ENCODE peak calls at places on chromosomes 4 and X, in nine cellular contexts. One of them, this sample, is unnamed.

GRCh38 chrX:27966955-27967354 is 14.3 kb downstream of the DCAF8L1 start:
- DNase-seq in small intestine: peak; percentile 40
- DNase-seq in activated naive CD8-positive, alpha-beta T cell treated with anti-CD3 and anti-CD28 coated beads, Interleukin-2, amount 50 U/mL, for 16 hours: no peak
- DNase-seq in GM03348: no peak
- DNase-seq in stimulated activated CD4-positive, alpha-beta T cell treated with anti-CD3 and anti-CD28 coated beads, Interleukin-4, amount 100 ng/mL, for 24 hours: no peak
- DNase-seq in stimulated activated CD8-positive, alpha-beta memory T cell treated with anti-CD3 and anti-CD28 coated beads, Interleukin-7, amount 100 ng/mL, for 1 hour: no peak
- DNase-seq in foreskin fibroblast: peak; percentile 11
- DNase-seq in activated CD4-positive, alpha-beta T cell treated with anti-CD3 and anti-CD28 coated beads, Interleukin-2, amount 50 U/mL, for 1 hour: no peak
- DNase-seq in breast epithelium: no peak
- DNase-seq in this sample: peak; percentile 21

GRCh38 chr4:177052211-177052725 is 257.4 kb upstream of the NEIL3 start:
- DNase-seq in activated naive CD8-positive, alpha-beta T cell treated with anti-CD3 and anti-CD28 coated beads, Interleukin-2, amount 50 U/mL, for 16 hours: no peak
- DNase-seq in small intestine: no peak
- DNase-seq in stimulated activated CD4-positive, alpha-beta T cell treated with anti-CD3 and anti-CD28 coated beads, Interleukin-4, amount 100 ng/mL, for 24 hours: no peak
- DNase-seq in stimulated activated CD8-positive, alpha-beta memory T cell treated with anti-CD3 and anti-CD28 coated beads, Interleukin-7, amount 100 ng/mL, for 1 hour: no peak
- DNase-seq in breast epithelium: no peak
- DNase-seq in GM03348: no peak
- DNase-seq in activated CD4-positive, alpha-beta T cell treated with anti-CD3 and anti-CD28 coated beads, Interleukin-2, amount 50 U/mL, for 1 hour: no peak
- DNase-seq in foreskin fibroblast: no peak
- DNase-seq in this sample: no peak

GRCh38 chrX:119273807-119274192 is 37.7 kb downstream of the PGRMC1 start:
- DNase-seq in foreskin fibroblast: no peak
- DNase-seq in small intestine: no peak
- DNase-seq in breast epithelium: no peak
- DNase-seq in GM03348: no peak
- DNase-seq in activated CD4-positive, alpha-beta T cell treated with anti-CD3 and anti-CD28 coated beads, Interleukin-2, amount 50 U/mL, for 1 hour: no peak
- DNase-seq in stimulated activated CD8-positive, alpha-beta memory T cell treated with anti-CD3 and anti-CD28 coated beads, Interleukin-7, amount 100 ng/mL, for 1 hour: no peak
- DNase-seq in stimulated activated CD4-positive, alpha-beta T cell treated with anti-CD3 and anti-CD28 coated beads, Interleukin-4, amount 100 ng/mL, for 24 hours: no peak
- DNase-seq in activated naive CD8-positive, alpha-beta T cell treated with anti-CD3 and anti-CD28 coated beads, Interleukin-2, amount 50 U/mL, for 16 hours: no peak
- DNase-seq in this sample: no peak

GRCh38 chr4:4328206-4328605 is 38.2 kb downstream of the ZBTB49 start:
- DNase-seq in stimulated activated CD4-positive, alpha-beta T cell treated with anti-CD3 and anti-CD28 coated beads, Interleukin-4, amount 100 ng/mL, for 24 hours: no peak
- DNase-seq in GM03348: no peak
- DNase-seq in activated CD4-positive, alpha-beta T cell treated with anti-CD3 and anti-CD28 coated beads, Interleukin-2, amount 50 U/mL, for 1 hour: no peak
- DNase-seq in foreskin fibroblast: no peak
- DNase-seq in activated naive CD8-positive, alpha-beta T cell treated with anti-CD3 and anti-CD28 coated beads, Interleukin-2, amount 50 U/mL, for 16 hours: no peak
- DNase-seq in breast epithelium: no peak
- DNase-seq in small intestine: no peak
- DNase-seq in stimulated activated CD8-positive, alpha-beta memory T cell treated with anti-CD3 and anti-CD28 coated beads, Interleukin-7, amount 100 ng/mL, for 1 hour: no peak
- DNase-seq in this sample: no peak

GRCh38 chr4:41977709-41978108 is 3.8 kb upstream of the DCAF4L1 start:
- DNase-seq in stimulated activated CD4-positive, alpha-beta T cell treated with anti-CD3 and anti-CD28 coated beads, Interleukin-4, amount 100 ng/mL, for 24 hours: no peak
- DNase-seq in breast epithelium: no peak
- DNase-seq in GM03348: no peak
- DNase-seq in foreskin fibroblast: peak; percentile 61
- DNase-seq in activated CD4-positive, alpha-beta T cell treated with anti-CD3 and anti-CD28 coated beads, Interleukin-2, amount 50 U/mL, for 1 hour: no peak
- DNase-seq in activated naive CD8-positive, alpha-beta T cell treated with anti-CD3 and anti-CD28 coated beads, Interleukin-2, amount 50 U/mL, for 16 hours: no peak
- DNase-seq in small intestine: no peak
- DNase-seq in stimulated activated CD8-positive, alpha-beta memory T cell treated with anti-CD3 and anti-CD28 coated beads, Interleukin-7, amount 100 ng/mL, for 1 hour: no peak
- DNase-seq in this sample: no peak

GRCh38 chr4:161320377-161320776 is 843.4 kb downstream of the FSTL5 start:
- DNase-seq in stimulated activated CD8-positive, alpha-beta memory T cell treated with anti-CD3 and anti-CD28 coated beads, Interleukin-7, amount 100 ng/mL, for 1 hour: no peak
- DNase-seq in activated naive CD8-positive, alpha-beta T cell treated with anti-CD3 and anti-CD28 coated beads, Interleukin-2, amount 50 U/mL, for 16 hours: no peak
- DNase-seq in GM03348: no peak
- DNase-seq in breast epithelium: no peak
- DNase-seq in stimulated activated CD4-positive, alpha-beta T cell treated with anti-CD3 and anti-CD28 coated beads, Interleukin-4, amount 100 ng/mL, for 24 hours: no peak
- DNase-seq in activated CD4-positive, alpha-beta T cell treated with anti-CD3 and anti-CD28 coated beads, Interleukin-2, amount 50 U/mL, for 1 hour: no peak
- DNase-seq in foreskin fibroblast: peak; percentile 1
- DNase-seq in small intestine: peak; percentile 16
- DNase-seq in this sample: peak; percentile 43

GRCh38 chr4:89837385-89837995 is 529 bp upstream of the SNCA start:
- DNase-seq in small intestine: no peak
- DNase-seq in stimulated activated CD8-positive, alpha-beta memory T cell treated with anti-CD3 and anti-CD28 coated beads, Interleukin-7, amount 100 ng/mL, for 1 hour: no peak
- DNase-seq in breast epithelium: no peak
- DNase-seq in stimulated activated CD4-positive, alpha-beta T cell treated with anti-CD3 and anti-CD28 coated beads, Interleukin-4, amount 100 ng/mL, for 24 hours: peak; percentile 10
- DNase-seq in foreskin fibroblast: peak; percentile 70
- DNase-seq in GM03348: no peak
- DNase-seq in activated naive CD8-positive, alpha-beta T cell treated with anti-CD3 and anti-CD28 coated beads, Interleukin-2, amount 50 U/mL, for 16 hours: no peak
- DNase-seq in activated CD4-positive, alpha-beta T cell treated with anti-CD3 and anti-CD28 coated beads, Interleukin-2, amount 50 U/mL, for 1 hour: peak; percentile 3
- DNase-seq in this sample: peak; percentile 26

GRCh38 chr4:172369471-172369959 is 556.3 kb downstream of the GALNTL6 start:
- DNase-seq in breast epithelium: no peak
- DNase-seq in small intestine: no peak
- DNase-seq in GM03348: no peak
- DNase-seq in activated naive CD8-positive, alpha-beta T cell treated with anti-CD3 and anti-CD28 coated beads, Interleukin-2, amount 50 U/mL, for 16 hours: no peak
- DNase-seq in activated CD4-positive, alpha-beta T cell treated with anti-CD3 and anti-CD28 coated beads, Interleukin-2, amount 50 U/mL, for 1 hour: no peak
- DNase-seq in stimulated activated CD8-positive, alpha-beta memory T cell treated with anti-CD3 and anti-CD28 coated beads, Interleukin-7, amount 100 ng/mL, for 1 hour: no peak
- DNase-seq in foreskin fibroblast: no peak
- DNase-seq in stimulated activated CD4-positive, alpha-beta T cell treated with anti-CD3 and anti-CD28 coated beads, Interleukin-4, amount 100 ng/mL, for 24 hours: no peak
- DNase-seq in this sample: no peak

GRCh38 chr4:1215347-1216075 is 33.4 kb downstream of the CTBP1 start:
- DNase-seq in GM03348: no peak
- DNase-seq in small intestine: no peak
- DNase-seq in stimulated activated CD8-positive, alpha-beta memory T cell treated with anti-CD3 and anti-CD28 coated beads, Interleukin-7, amount 100 ng/mL, for 1 hour: no peak
- DNase-seq in activated naive CD8-positive, alpha-beta T cell treated with anti-CD3 and anti-CD28 coated beads, Interleukin-2, amount 50 U/mL, for 16 hours: no peak
- DNase-seq in breast epithelium: no peak
- DNase-seq in stimulated activated CD4-positive, alpha-beta T cell treated with anti-CD3 and anti-CD28 coated beads, Interleukin-4, amount 100 ng/mL, for 24 hours: no peak
- DNase-seq in foreskin fibroblast: peak; percentile 71
- DNase-seq in activated CD4-positive, alpha-beta T cell treated with anti-CD3 and anti-CD28 coated beads, Interleukin-2, amount 50 U/mL, for 1 hour: no peak
- DNase-seq in this sample: no peak

GRCh38 chr4:62644372-62644771 is 1444.2 kb downstream of the ADGRL3 start:
- DNase-seq in stimulated activated CD4-positive, alpha-beta T cell treated with anti-CD3 and anti-CD28 coated beads, Interleukin-4, amount 100 ng/mL, for 24 hours: no peak
- DNase-seq in breast epithelium: no peak
- DNase-seq in activated CD4-positive, alpha-beta T cell treated with anti-CD3 and anti-CD28 coated beads, Interleukin-2, amount 50 U/mL, for 1 hour: no peak
- DNase-seq in activated naive CD8-positive, alpha-beta T cell treated with anti-CD3 and anti-CD28 coated beads, Interleukin-2, amount 50 U/mL, for 16 hours: no peak
- DNase-seq in GM03348: no peak
- DNase-seq in stimulated activated CD8-positive, alpha-beta memory T cell treated with anti-CD3 and anti-CD28 coated beads, Interleukin-7, amount 100 ng/mL, for 1 hour: no peak
- DNase-seq in foreskin fibroblast: no peak
- DNase-seq in small intestine: peak; percentile 66
- DNase-seq in this sample: peak; percentile 19

GRCh38 chr4:6732441-6733357 is 16.7 kb downstream of the BLOC1S4 start:
- DNase-seq in GM03348: peak; percentile 94
- DNase-seq in foreskin fibroblast: peak; percentile 89
- DNase-seq in small intestine: peak; percentile 72
- DNase-seq in breast epithelium: peak; percentile 76
- DNase-seq in stimulated activated CD4-positive, alpha-beta T cell treated with anti-CD3 and anti-CD28 coated beads, Interleukin-4, amount 100 ng/mL, for 24 hours: no peak
- DNase-seq in activated CD4-positive, alpha-beta T cell treated with anti-CD3 and anti-CD28 coated beads, Interleukin-2, amount 50 U/mL, for 1 hour: no peak
- DNase-seq in activated naive CD8-positive, alpha-beta T cell treated with anti-CD3 and anti-CD28 coated beads, Interleukin-2, amount 50 U/mL, for 16 hours: no peak
- DNase-seq in stimulated activated CD8-positive, alpha-beta memory T cell treated with anti-CD3 and anti-CD28 coated beads, Interleukin-7, amount 100 ng/mL, for 1 hour: no peak
- DNase-seq in this sample: peak; percentile 84

GRCh38 chrX:104324871-104325585 is 70.3 kb upstream of the ESX1 start:
- DNase-seq in stimulated activated CD8-positive, alpha-beta memory T cell treated with anti-CD3 and anti-CD28 coated beads, Interleukin-7, amount 100 ng/mL, for 1 hour: no peak
- DNase-seq in activated naive CD8-positive, alpha-beta T cell treated with anti-CD3 and anti-CD28 coated beads, Interleukin-2, amount 50 U/mL, for 16 hours: no peak
- DNase-seq in foreskin fibroblast: peak; percentile 37
- DNase-seq in small intestine: no peak
- DNase-seq in GM03348: no peak
- DNase-seq in activated CD4-positive, alpha-beta T cell treated with anti-CD3 and anti-CD28 coated beads, Interleukin-2, amount 50 U/mL, for 1 hour: no peak
- DNase-seq in stimulated activated CD4-positive, alpha-beta T cell treated with anti-CD3 and anti-CD28 coated beads, Interleukin-4, amount 100 ng/mL, for 24 hours: no peak
- DNase-seq in breast epithelium: no peak
- DNase-seq in this sample: no peak

GRCh38 chrX:17521871-17522693 is 147.1 kb downstream of the NHS start:
- DNase-seq in breast epithelium: no peak
- DNase-seq in stimulated activated CD8-positive, alpha-beta memory T cell treated with anti-CD3 and anti-CD28 coated beads, Interleukin-7, amount 100 ng/mL, for 1 hour: no peak
- DNase-seq in activated CD4-positive, alpha-beta T cell treated with anti-CD3 and anti-CD28 coated beads, Interleukin-2, amount 50 U/mL, for 1 hour: no peak
- DNase-seq in activated naive CD8-positive, alpha-beta T cell treated with anti-CD3 and anti-CD28 coated beads, Interleukin-2, amount 50 U/mL, for 16 hours: no peak
- DNase-seq in stimulated activated CD4-positive, alpha-beta T cell treated with anti-CD3 and anti-CD28 coated beads, Interleukin-4, amount 100 ng/mL, for 24 hours: no peak
- DNase-seq in small intestine: peak; percentile 12
- DNase-seq in GM03348: peak; percentile 42
- DNase-seq in foreskin fibroblast: peak; percentile 57
- DNase-seq in this sample: peak; percentile 13

GRCh38 chr4:108168672-108169562 is at the start of gene LEF1:
- DNase-seq in activated naive CD8-positive, alpha-beta T cell treated with anti-CD3 and anti-CD28 coated beads, Interleukin-2, amount 50 U/mL, for 16 hours: no peak
- DNase-seq in small intestine: peak; percentile 54
- DNase-seq in foreskin fibroblast: peak; percentile 69
- DNase-seq in stimulated activated CD8-positive, alpha-beta memory T cell treated with anti-CD3 and anti-CD28 coated beads, Interleukin-7, amount 100 ng/mL, for 1 hour: no peak
- DNase-seq in breast epithelium: peak; percentile 39
- DNase-seq in GM03348: no peak
- DNase-seq in activated CD4-positive, alpha-beta T cell treated with anti-CD3 and anti-CD28 coated beads, Interleukin-2, amount 50 U/mL, for 1 hour: peak; percentile 74
- DNase-seq in stimulated activated CD4-positive, alpha-beta T cell treated with anti-CD3 and anti-CD28 coated beads, Interleukin-4, amount 100 ng/mL, for 24 hours: peak; percentile 75
- DNase-seq in this sample: peak; percentile 78

GRCh38 chrX:125205918-125206665 is 113.6 kb upstream of the TEX13C start:
- DNase-seq in GM03348: no peak
- DNase-seq in small intestine: no peak
- DNase-seq in stimulated activated CD4-positive, alpha-beta T cell treated with anti-CD3 and anti-CD28 coated beads, Interleukin-4, amount 100 ng/mL, for 24 hours: no peak
- DNase-seq in breast epithelium: no peak
- DNase-seq in foreskin fibroblast: no peak
- DNase-seq in activated CD4-positive, alpha-beta T cell treated with anti-CD3 and anti-CD28 coated beads, Interleukin-2, amount 50 U/mL, for 1 hour: no peak
- DNase-seq in stimulated activated CD8-positive, alpha-beta memory T cell treated with anti-CD3 and anti-CD28 coated beads, Interleukin-7, amount 100 ng/mL, for 1 hour: no peak
- DNase-seq in activated naive CD8-positive, alpha-beta T cell treated with anti-CD3 and anti-CD28 coated beads, Interleukin-2, amount 50 U/mL, for 16 hours: no peak
- DNase-seq in this sample: peak; percentile 41

GRCh38 chr4:181860157-181860556 is 383.0 kb upstream of the TENM3 start:
- DNase-seq in stimulated activated CD8-positive, alpha-beta memory T cell treated with anti-CD3 and anti-CD28 coated beads, Interleukin-7, amount 100 ng/mL, for 1 hour: no peak
- DNase-seq in breast epithelium: no peak
- DNase-seq in foreskin fibroblast: peak; percentile 28
- DNase-seq in small intestine: no peak
- DNase-seq in stimulated activated CD4-positive, alpha-beta T cell treated with anti-CD3 and anti-CD28 coated beads, Interleukin-4, amount 100 ng/mL, for 24 hours: no peak
- DNase-seq in activated CD4-positive, alpha-beta T cell treated with anti-CD3 and anti-CD28 coated beads, Interleukin-2, amount 50 U/mL, for 1 hour: no peak
- DNase-seq in activated naive CD8-positive, alpha-beta T cell treated with anti-CD3 and anti-CD28 coated beads, Interleukin-2, amount 50 U/mL, for 16 hours: no peak
- DNase-seq in GM03348: peak; percentile 78
- DNase-seq in this sample: no peak

GRCh38 chrX:66019310-66019652 is 20.6 kb downstream of the VSIG4 start:
- DNase-seq in foreskin fibroblast: no peak
- DNase-seq in activated naive CD8-positive, alpha-beta T cell treated with anti-CD3 and anti-CD28 coated beads, Interleukin-2, amount 50 U/mL, for 16 hours: no peak
- DNase-seq in small intestine: no peak
- DNase-seq in GM03348: no peak
- DNase-seq in activated CD4-positive, alpha-beta T cell treated with anti-CD3 and anti-CD28 coated beads, Interleukin-2, amount 50 U/mL, for 1 hour: no peak
- DNase-seq in stimulated activated CD4-positive, alpha-beta T cell treated with anti-CD3 and anti-CD28 coated beads, Interleukin-4, amount 100 ng/mL, for 24 hours: no peak
- DNase-seq in breast epithelium: no peak
- DNase-seq in stimulated activated CD8-positive, alpha-beta memory T cell treated with anti-CD3 and anti-CD28 coated beads, Interleukin-7, amount 100 ng/mL, for 1 hour: no peak
- DNase-seq in this sample: no peak

GRCh38 chr4:156677656-156678055 is 293.9 kb downstream of the PDGFC start:
- DNase-seq in activated CD4-positive, alpha-beta T cell treated with anti-CD3 and anti-CD28 coated beads, Interleukin-2, amount 50 U/mL, for 1 hour: no peak
- DNase-seq in stimulated activated CD8-positive, alpha-beta memory T cell treated with anti-CD3 and anti-CD28 coated beads, Interleukin-7, amount 100 ng/mL, for 1 hour: no peak
- DNase-seq in breast epithelium: no peak
- DNase-seq in activated naive CD8-positive, alpha-beta T cell treated with anti-CD3 and anti-CD28 coated beads, Interleukin-2, amount 50 U/mL, for 16 hours: no peak
- DNase-seq in foreskin fibroblast: no peak
- DNase-seq in GM03348: no peak
- DNase-seq in stimulated activated CD4-positive, alpha-beta T cell treated with anti-CD3 and anti-CD28 coated beads, Interleukin-4, amount 100 ng/mL, for 24 hours: no peak
- DNase-seq in small intestine: no peak
- DNase-seq in this sample: no peak